ENCODE peak calls at places on chromosome 13, in eight cellular contexts. One of them, this sample, is unnamed.

GRCh38 chr13:97266328-97266727 is 44.2 kb downstream of the MBNL2 start:
- DNase-seq in AG08396: no peak
- DNase-seq in activated naive CD4-positive, alpha-beta T cell: no peak
- DNase-seq in ecto neural progenitor cell: no peak
- DNase-seq in aorta: no peak
- DNase-seq in ELR: no peak
- DNase-seq in stimulated activated CD4-positive, alpha-beta T cell treated with anti-CD3 and anti-CD28 coated beads, Interleukin-4, amount 100 ng/mL, for 24 hours: no peak
- DNase-seq in HuH-7.5: no peak
- DNase-seq in this sample: no peak

GRCh38 chr13:33145667-33146066 is 129.4 kb downstream of the KL start:
- DNase-seq in HuH-7.5: no peak
- DNase-seq in activated naive CD4-positive, alpha-beta T cell: no peak
- DNase-seq in ecto neural progenitor cell: no peak
- DNase-seq in ELR: no peak
- DNase-seq in aorta: no peak
- DNase-seq in AG08396: no peak
- DNase-seq in stimulated activated CD4-positive, alpha-beta T cell treated with anti-CD3 and anti-CD28 coated beads, Interleukin-4, amount 100 ng/mL, for 24 hours: no peak
- DNase-seq in this sample: no peak

GRCh38 chr13:38819053-38819452 is 132.2 kb downstream of the FREM2 start:
- DNase-seq in aorta: no peak
- DNase-seq in ELR: no peak
- DNase-seq in stimulated activated CD4-positive, alpha-beta T cell treated with anti-CD3 and anti-CD28 coated beads, Interleukin-4, amount 100 ng/mL, for 24 hours: no peak
- DNase-seq in AG08396: no peak
- DNase-seq in ecto neural progenitor cell: no peak
- DNase-seq in HuH-7.5: no peak
- DNase-seq in activated naive CD4-positive, alpha-beta T cell: no peak
- DNase-seq in this sample: no peak

GRCh38 chr13:51873419-51873818 is 11.7 kb downstream of the CCDC70 start:
- DNase-seq in HuH-7.5: no peak
- DNase-seq in ELR: no peak
- DNase-seq in AG08396: no peak
- DNase-seq in stimulated activated CD4-positive, alpha-beta T cell treated with anti-CD3 and anti-CD28 coated beads, Interleukin-4, amount 100 ng/mL, for 24 hours: no peak
- DNase-seq in aorta: no peak
- DNase-seq in activated naive CD4-positive, alpha-beta T cell: no peak
- DNase-seq in ecto neural progenitor cell: no peak
- DNase-seq in this sample: no peak

GRCh38 chr13:28394422-28394821 is 100.5 kb downstream of the FLT1 start:
- DNase-seq in HuH-7.5: no peak
- DNase-seq in ecto neural progenitor cell: no peak
- DNase-seq in activated naive CD4-positive, alpha-beta T cell: no peak
- DNase-seq in AG08396: no peak
- DNase-seq in ELR: peak; percentile 84
- DNase-seq in stimulated activated CD4-positive, alpha-beta T cell treated with anti-CD3 and anti-CD28 coated beads, Interleukin-4, amount 100 ng/mL, for 24 hours: no peak
- DNase-seq in aorta: no peak
- DNase-seq in this sample: peak; percentile 74

GRCh38 chr13:51416107-51416506 is 36.7 kb downstream of the INTS6 start:
- DNase-seq in activated naive CD4-positive, alpha-beta T cell: no peak
- DNase-seq in ELR: no peak
- DNase-seq in AG08396: no peak
- DNase-seq in aorta: no peak
- DNase-seq in HuH-7.5: no peak
- DNase-seq in ecto neural progenitor cell: no peak
- DNase-seq in stimulated activated CD4-positive, alpha-beta T cell treated with anti-CD3 and anti-CD28 coated beads, Interleukin-4, amount 100 ng/mL, for 24 hours: no peak
- DNase-seq in this sample: no peak

GRCh38 chr13:20006206-20006605 is 47.7 kb downstream of the ZMYM2 start:
- DNase-seq in aorta: no peak
- DNase-seq in ecto neural progenitor cell: no peak
- DNase-seq in AG08396: peak; percentile 10
- DNase-seq in ELR: peak; percentile 66
- DNase-seq in stimulated activated CD4-positive, alpha-beta T cell treated with anti-CD3 and anti-CD28 coated beads, Interleukin-4, amount 100 ng/mL, for 24 hours: no peak
- DNase-seq in activated naive CD4-positive, alpha-beta T cell: no peak
- DNase-seq in HuH-7.5: no peak
- DNase-seq in this sample: peak; percentile 15

GRCh38 chr13:20363604-20364003 is 131.5 kb upstream of the GJB6 start:
- DNase-seq in activated naive CD4-positive, alpha-beta T cell: no peak
- DNase-seq in ELR: peak; percentile 5
- DNase-seq in AG08396: no peak
- DNase-seq in HuH-7.5: no peak
- DNase-seq in stimulated activated CD4-positive, alpha-beta T cell treated with anti-CD3 and anti-CD28 coated beads, Interleukin-4, amount 100 ng/mL, for 24 hours: no peak
- DNase-seq in aorta: no peak
- DNase-seq in ecto neural progenitor cell: no peak
- DNase-seq in this sample: no peak

GRCh38 chr13:106593131-106593530 is 25.2 kb upstream of the ARGLU1 start:
- DNase-seq in aorta: no peak
- DNase-seq in ELR: no peak
- DNase-seq in AG08396: no peak
- DNase-seq in HuH-7.5: no peak
- DNase-seq in activated naive CD4-positive, alpha-beta T cell: no peak
- DNase-seq in stimulated activated CD4-positive, alpha-beta T cell treated with anti-CD3 and anti-CD28 coated beads, Interleukin-4, amount 100 ng/mL, for 24 hours: no peak
- DNase-seq in ecto neural progenitor cell: no peak
- DNase-seq in this sample: no peak

GRCh38 chr13:59266478-59267063 is 897.2 kb downstream of the DIAPH3 start:
- DNase-seq in AG08396: no peak
- DNase-seq in activated naive CD4-positive, alpha-beta T cell: no peak
- DNase-seq in ELR: no peak
- DNase-seq in aorta: no peak
- DNase-seq in HuH-7.5: no peak
- DNase-seq in ecto neural progenitor cell: no peak
- DNase-seq in stimulated activated CD4-positive, alpha-beta T cell treated with anti-CD3 and anti-CD28 coated beads, Interleukin-4, amount 100 ng/mL, for 24 hours: no peak
- DNase-seq in this sample: no peak

GRCh38 chr13:112522578-112522977 is 65.4 kb downstream of the TUBGCP3 start:
- DNase-seq in ELR: peak; percentile 57
- DNase-seq in aorta: no peak
- DNase-seq in HuH-7.5: no peak
- DNase-seq in ecto neural progenitor cell: no peak
- DNase-seq in activated naive CD4-positive, alpha-beta T cell: no peak
- DNase-seq in AG08396: no peak
- DNase-seq in stimulated activated CD4-positive, alpha-beta T cell treated with anti-CD3 and anti-CD28 coated beads, Interleukin-4, amount 100 ng/mL, for 24 hours: no peak
- DNase-seq in this sample: peak; percentile 42

GRCh38 chr13:30371649-30372265 is 50.5 kb upstream of the UBE2L5 start:
- DNase-seq in AG08396: peak; percentile 42
- DNase-seq in ELR: peak; percentile 65
- DNase-seq in aorta: no peak
- DNase-seq in stimulated activated CD4-positive, alpha-beta T cell treated with anti-CD3 and anti-CD28 coated beads, Interleukin-4, amount 100 ng/mL, for 24 hours: peak; percentile 54
- DNase-seq in activated naive CD4-positive, alpha-beta T cell: no peak
- DNase-seq in ecto neural progenitor cell: no peak
- DNase-seq in HuH-7.5: no peak
- DNase-seq in this sample: peak; percentile 86

GRCh38 chr13:113086031-113086750 is 19.4 kb upstream of the F7 start:
- DNase-seq in ecto neural progenitor cell: no peak
- DNase-seq in activated naive CD4-positive, alpha-beta T cell: no peak
- DNase-seq in HuH-7.5: peak; percentile 51
- DNase-seq in aorta: peak; percentile 68
- DNase-seq in ELR: peak; percentile 26
- DNase-seq in stimulated activated CD4-positive, alpha-beta T cell treated with anti-CD3 and anti-CD28 coated beads, Interleukin-4, amount 100 ng/mL, for 24 hours: no peak
- DNase-seq in AG08396: no peak
- DNase-seq in this sample: peak; percentile 53

GRCh38 chr13:73060251-73061160 is 1.7 kb downstream of the KLF5 start:
- DNase-seq in stimulated activated CD4-positive, alpha-beta T cell treated with anti-CD3 and anti-CD28 coated beads, Interleukin-4, amount 100 ng/mL, for 24 hours: peak; percentile 3
- DNase-seq in aorta: no peak
- DNase-seq in AG08396: peak; percentile 68
- DNase-seq in HuH-7.5: peak; percentile 44
- DNase-seq in activated naive CD4-positive, alpha-beta T cell: no peak
- DNase-seq in ELR: peak; percentile 80
- DNase-seq in ecto neural progenitor cell: no peak
- DNase-seq in this sample: peak; percentile 90

This sample was measured in GM23248.